ENCODE peak calls at places on chromosomes 1 and 21, in ten cellular contexts. R is PC-3; X is activated naive CD4-positive, alpha-beta T cell treated with anti-CD3 and anti-CD28 coated beads, Interleukin-2, amount 50 U/mL, for 16 hours; H is dermis microvascular lymphatic vessel endothelial cell; Z is left colon; C is cardiac fibroblast; S is fibroblast of pulmonary artery; O is colonic mucosa; U is Daoy; M is AG09319. G is an unnamed sample.

GRCh38 chr21:30718239-30718909 is at the start of gene KRTAP21-3:
- DNase-seq in R (peak), X (no peak), H (no peak), Z (no peak), C (peak), S (peak), O (no peak), U (peak), M (no peak), G (peak)

GRCh38 chr21:33265664-33266049 is 510 bp upstream of the IL10RB start:
- DNase-seq in R (peak), X (peak), H (no peak), Z (peak), C (no peak), S (no peak), O (peak), U (peak), M (no peak), G (no peak)

GRCh38 chr1:203216274-203217138 is 13.0 kb downstream of the CHIT1 start:
- DNase-seq in R (peak), X (peak), H (peak), Z (no peak), C (peak), S (peak), O (peak), U (peak), M (peak), G (peak)

GRCh38 chr1:233294991-233295774 is at the start of gene PCNX2:
- DNase-seq in R (peak), X (peak), H (peak), Z (peak), C (peak), S (peak), O (peak), U (peak), M (no peak), G (peak)

GRCh38 chr1:160097911-160098851 is at the start of gene IGSF8:
- DNase-seq in R (peak), X (peak), H (peak), Z (peak), C (peak), S (peak), O (peak), U (peak), M (peak), G (peak)

GRCh38 chr1:192445849-192446489 is 129.2 kb downstream of the RGS21 start:
- DNase-seq in R (peak), X (peak), H (peak), Z (no peak), C (peak), S (peak), O (peak), U (peak), M (peak), G (peak)

GRCh38 chr1:203898458-203899244 is 37.3 kb downstream of the SNRPE start:
- DNase-seq in R (no peak), X (no peak), H (peak), Z (no peak), C (no peak), S (no peak), O (peak), U (no peak), M (no peak), G (no peak)

GRCh38 chr1:179175011-179175934 is 54.2 kb downstream of the ABL2 start:
- DNase-seq in R (peak), X (no peak), H (no peak), Z (no peak), C (peak), S (peak), O (no peak), U (peak), M (peak), G (peak)

GRCh38 chr1:50343323-50343722 is 79.9 kb downstream of the DMRTA2 start:
- DNase-seq in R (no peak), X (no peak), H (no peak), Z (no peak), C (no peak), S (no peak), O (no peak), U (no peak), M (no peak), G (no peak)

GRCh38 chr1:25094229-25094628 is 138.1 kb downstream of the SYF2 start:
- DNase-seq in R (no peak), X (no peak), H (no peak), Z (no peak), C (no peak), S (no peak), O (no peak), U (no peak), M (no peak), G (no peak)

GRCh38 chr1:21916447-21917240 is 20.5 kb downstream of the HSPG2 start:
- DNase-seq in R (no peak), X (no peak), H (no peak), Z (no peak), C (no peak), S (no peak), O (no peak), U (no peak), M (no peak), G (no peak)

GRCh38 chr1:201104141-201104540 is 8.1 kb downstream of the CACNA1S start:
- DNase-seq in R (no peak), X (no peak), H (no peak), Z (no peak), C (no peak), S (no peak), O (no peak), U (no peak), M (no peak), G (no peak)

GRCh38 chr1:48673725-48674124 is 103.0 kb downstream of the BEND5 start:
- DNase-seq in R (peak), X (no peak), H (no peak), Z (no peak), C (no peak), S (no peak), O (no peak), U (peak), M (no peak), G (no peak)

GRCh38 chr21:45074048-45074817 is at the start of gene ADARB1:
- DNase-seq in R (peak), X (peak), H (peak), Z (peak), C (peak), S (peak), O (peak), U (peak), M (no peak), G (peak)

GRCh38 chr1:241834733-241835377 is 13.1 kb upstream of the EXO1 start:
- DNase-seq in R (peak), X (no peak), H (peak), Z (no peak), C (peak), S (peak), O (no peak), U (peak), M (peak), G (peak)

GRCh38 chr1:14064649-14065442 is 364.9 kb downstream of the PRDM2 start:
- DNase-seq in R (no peak), X (no peak), H (no peak), Z (no peak), C (no peak), S (no peak), O (no peak), U (no peak), M (no peak), G (no peak)

GRCh38 chr1:153217212-153217611 is at the start of gene PRR9:
- DNase-seq in R (no peak), X (no peak), H (no peak), Z (no peak), C (no peak), S (no peak), O (no peak), U (peak), M (no peak), G (peak)

GRCh38 chr1:202155478-202156021 is 4.9 kb downstream of the PTPN7 start:
- DNase-seq in R (peak), X (no peak), H (peak), Z (no peak), C (peak), S (no peak), O (peak), U (peak), M (no peak), G (no peak)

GRCh38 chr1:15034656-15035055 is 118.9 kb upstream of the TMEM51 start:
- DNase-seq in R (no peak), X (no peak), H (no peak), Z (no peak), C (no peak), S (no peak), O (no peak), U (no peak), M (no peak), G (no peak)

GRCh38 chr21:39575778-39576177 is 37.0 kb upstream of the B3GALT5 start:
- DNase-seq in R (peak), X (no peak), H (no peak), Z (no peak), C (no peak), S (no peak), O (no peak), U (peak), M (no peak), G (peak)

GRCh38 chr1:36151845-36152203 is 2.5 kb upstream of the TRAPPC3 start:
- DNase-seq in R (no peak), X (peak), H (no peak), Z (no peak), C (peak), S (no peak), O (peak), U (peak), M (no peak), G (no peak)

GRCh38 chr1:3197781-3198316 is 128.8 kb downstream of the PRDM16 start:
- DNase-seq in R (no peak), X (no peak), H (no peak), Z (no peak), C (no peak), S (no peak), O (no peak), U (no peak), M (no peak), G (no peak)

GRCh38 chr1:6087402-6087772 is 41.7 kb downstream of the KCNAB2 start:
- DNase-seq in R (no peak), X (no peak), H (no peak), Z (no peak), C (no peak), S (no peak), O (no peak), U (no peak), M (no peak), G (no peak)